ENCODE peak calls at places on chromosome 7, in ten cellular contexts. Z is cardiac muscle cell; V is choroid plexus epithelial cell; X is neural progenitor cell; T is heart left ventricle; U is HCT116; Q is hepatocyte; I is adrenal gland; P is CD8-positive, alpha-beta memory T cell; B is OCI-LY7. L is an unnamed sample.
A peak's percentile ranks its signal among the peaks of the same experiment; 100 is the strongest.

GRCh38 chr7:50278120-50278519 is 26.4 kb upstream of the IKZF1 start:
- DNase-seq in I (no peak), X (no peak), V (no peak), B (no peak), Q (no peak), U (no peak), Z (no peak), T (no peak), P (no peak), L (no peak)

GRCh38 chr7:19113855-19114590 is 3.4 kb downstream of the TWIST1 start:
- DNase-seq in I (no peak), B (no peak), T (no peak), Z (no peak), Q (no peak), V (peak; percentile 42), X (no peak), U (no peak), P (no peak), L (no peak)

GRCh38 chr7:39238209-39238869 is 260.6 kb downstream of the POU6F2 start:
- DNase-seq in I (no peak), U (no peak), Q (no peak), B (no peak), X (no peak), Z (no peak), V (no peak), T (no peak), P (no peak), L (no peak)

GRCh38 chr7:6276911-6277408 is 4.5 kb upstream of the CYTH3 start:
- DNase-seq in V (peak; percentile 67), B (no peak), I (no peak), Q (no peak), U (no peak), X (no peak), P (no peak), Z (no peak), T (no peak), L (no peak)

GRCh38 chr7:41148521-41148951 is 554.4 kb downstream of the INHBA start:
- DNase-seq in Q (no peak), P (no peak), V (peak; percentile 78), U (peak; percentile 8), Z (no peak), T (no peak), B (no peak), I (no peak), X (no peak), L (no peak)

GRCh38 chr7:135911091-135911490 is 66.1 kb downstream of the MTPN start:
- DNase-seq in P (no peak), Q (peak; percentile 16), B (no peak), V (no peak), U (no peak), I (no peak), X (peak; percentile 79), T (peak; percentile 63), Z (no peak), L (no peak)

GRCh38 chr7:54812747-54813146 is 53.7 kb upstream of the SEC61G start:
- DNase-seq in Q (no peak), P (no peak), T (no peak), X (no peak), U (no peak), B (no peak), Z (no peak), I (no peak), V (no peak), L (no peak)

GRCh38 chr7:105760549-105761447 is 115.6 kb downstream of the ATXN7L1 start:
- DNase-seq in Z (no peak), V (no peak), P (peak; percentile 34), X (no peak), Q (no peak), T (no peak), B (no peak), I (peak; percentile 2), U (no peak), L (peak; percentile 57)

GRCh38 chr7:81482600-81483186 is 287.2 kb downstream of the HGF start:
- DNase-seq in P (no peak), B (peak; percentile 34), Z (no peak), U (peak; percentile 23), X (peak; percentile 25), V (peak; percentile 64), Q (no peak), T (no peak), I (no peak), L (peak; percentile 35)

GRCh38 chr7:37247881-37248280 is 200.8 kb downstream of the ELMO1 start:
- DNase-seq in V (peak; percentile 61), I (peak; percentile 65), X (peak; percentile 24), P (no peak), Q (peak; percentile 60), T (no peak), Z (peak; percentile 35), B (no peak), U (no peak), L (no peak)

GRCh38 chr7:135204271-135204872 is 7.0 kb downstream of the WDR91 start:
- DNase-seq in X (no peak), I (no peak), U (no peak), T (no peak), Q (no peak), B (no peak), P (no peak), Z (no peak), V (peak; percentile 84), L (no peak)

GRCh38 chr7:148711191-148712102 is 12.7 kb downstream of the CUL1 start:
- DNase-seq in I (no peak), T (no peak), V (no peak), U (no peak), X (no peak), B (peak; percentile 53), Z (no peak), Q (no peak), P (no peak), L (no peak)
- H3K4me3 ChIP-seq in I (no peak overlapping the region), T (no peak overlapping the region), V (no peak overlapping the region), U (no peak overlapping the region), X (no peak overlapping the region), B (peak overlapping the region; percentile 26), Z (no peak overlapping the region), Q (no peak overlapping the region), P (no peak overlapping the region), L (no peak overlapping the region)

GRCh38 chr7:23405240-23405618 is 65.1 kb downstream of the IGF2BP3 start:
- DNase-seq in T (no peak), P (no peak), U (no peak), I (no peak), Z (no peak), X (no peak), V (no peak), B (no peak), Q (no peak), L (no peak)

GRCh38 chr7:23404546-23405239 is 65.6 kb downstream of the IGF2BP3 start:
- DNase-seq in U (no peak), X (no peak), Q (no peak), I (no peak), V (no peak), P (no peak), B (no peak), T (no peak), Z (no peak), L (no peak)

GRCh38 chr7:23415198-23415597 is 55.1 kb downstream of the IGF2BP3 start:
- DNase-seq in Q (no peak), B (no peak), X (no peak), I (no peak), V (no peak), Z (no peak), P (no peak), T (peak; percentile 19), U (no peak), L (no peak)

GRCh38 chr7:23410446-23411183 is 59.7 kb downstream of the IGF2BP3 start:
- DNase-seq in V (no peak), B (peak; percentile 12), X (no peak), I (no peak), P (no peak), T (no peak), Z (no peak), Q (no peak), U (no peak), L (no peak)
- H3K4me3 ChIP-seq in V (no peak overlapping the region), B (no peak overlapping the region), X (no peak overlapping the region), I (no peak overlapping the region), P (no peak overlapping the region), T (no peak overlapping the region), Z (no peak overlapping the region), Q (no peak overlapping the region), U (no peak overlapping the region), L (no peak overlapping the region)

DNA sequence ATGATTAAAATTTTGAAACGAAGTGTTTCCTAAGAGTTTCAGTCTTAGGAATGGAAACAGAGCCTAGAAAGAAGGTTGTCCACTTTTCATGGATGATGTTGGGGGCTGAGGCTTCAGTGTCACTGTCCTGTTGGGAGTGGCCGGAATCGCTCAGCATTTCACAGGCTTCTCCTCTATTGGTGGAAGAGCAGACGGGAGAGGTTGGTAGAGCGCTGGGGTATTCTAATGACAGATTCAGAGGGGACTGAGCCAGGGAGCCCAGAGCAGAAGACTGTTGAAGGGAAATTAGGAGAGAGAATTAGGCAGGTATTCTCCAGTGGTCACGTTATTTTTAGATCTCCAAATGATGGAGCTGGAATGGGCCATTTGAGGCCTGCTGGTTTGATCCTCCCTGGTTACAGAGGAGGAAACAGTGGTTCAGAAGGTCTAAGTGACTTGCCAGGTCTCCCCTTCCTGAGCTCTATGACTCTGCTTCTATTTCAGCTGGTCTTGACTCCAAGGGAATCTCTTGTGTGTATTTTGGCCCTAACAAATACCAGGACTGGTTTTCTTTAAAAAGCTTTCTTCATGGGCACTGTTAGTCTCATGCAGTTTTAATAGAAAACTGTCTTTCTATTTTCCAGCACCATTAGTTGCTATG is 35.7 kb upstream of the EEPD1 start:
- DNase-seq in T (no peak), Q (no peak), I (no peak), V (peak; percentile 14), P (no peak), U (no peak), X (no peak), B (no peak), Z (no peak), L (no peak)
- H3K4me3 ChIP-seq in T (no peak overlapping the region), Q (no peak overlapping the region), I (no peak overlapping the region), V (no peak overlapping the region), P (no peak overlapping the region), U (peak overlapping the region; percentile 52), X (no peak overlapping the region), B (no peak overlapping the region), Z (no peak overlapping the region), L (no peak overlapping the region)

GRCh38 chr7:117480978-117481377 is 1.2 kb downstream of the CFTR start:
- DNase-seq in U (no peak), I (no peak), B (no peak), Z (peak; percentile 13), V (peak; percentile 3), P (no peak), Q (peak; percentile 28), T (no peak), X (peak; percentile 33), L (no peak)

GRCh38 chr7:117479480-117480224 is at the start of gene CFTR:
- DNase-seq in P (no peak), X (peak; percentile 42), Z (peak; percentile 39), V (no peak), T (peak; percentile 16), B (no peak), I (no peak), Q (peak; percentile 49), U (no peak), L (no peak)

DNA sequence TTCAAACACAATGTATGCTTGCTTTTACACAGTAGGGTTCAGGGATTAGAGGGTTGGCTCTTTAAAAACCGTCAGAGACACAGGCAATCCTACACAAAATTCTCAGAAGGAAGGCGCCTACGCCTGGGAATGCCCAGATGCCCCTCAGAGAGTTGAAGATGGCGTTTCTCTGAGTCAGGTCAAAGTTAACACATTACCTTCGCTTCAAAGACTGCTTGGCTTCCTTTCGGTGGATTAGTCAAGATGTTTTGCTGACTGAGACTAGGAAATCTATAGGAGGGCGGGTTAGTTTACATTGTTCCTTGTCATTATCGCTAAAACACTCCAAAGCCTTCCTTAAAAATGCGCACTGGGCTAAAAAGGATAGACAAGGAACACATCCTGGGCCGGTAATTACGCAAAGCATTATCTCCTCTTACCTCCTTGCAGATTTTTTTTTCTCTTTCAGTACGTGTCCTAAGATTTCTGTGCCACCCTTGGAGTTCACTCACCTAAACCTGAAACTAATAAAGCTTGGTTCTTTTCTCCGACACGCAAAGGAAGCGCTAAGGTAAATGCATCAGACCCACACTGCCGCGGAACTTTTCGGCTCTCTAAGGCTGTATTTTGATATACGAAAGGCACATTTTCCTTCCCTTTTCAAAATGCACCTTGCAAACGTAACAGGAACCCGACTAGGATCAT is 887 bp upstream of the CFTR start:
- DNase-seq in B (no peak), U (no peak), T (no peak), I (no peak), X (peak; percentile 71), V (peak; percentile 2), P (no peak), Q (peak; percentile 24), Z (no peak), L (no peak)
- H3K4me3 ChIP-seq in B (no peak overlapping the region), U (no peak overlapping the region), T (peak overlapping the region; percentile 31), I (no peak overlapping the region), X (peak overlapping the region; percentile 78), V (peak overlapping the region; percentile 51), P (no peak overlapping the region), Q (peak overlapping the region; percentile 73), Z (peak overlapping the region; percentile 34), L (no peak overlapping the region)